ENCODE peak calls at places on chromosomes 16 and 17, in ten cellular contexts. J is OCI-LY7; G is HS-27A; N is iris pigment epithelial cell; U is hippocampal formation; O is 8988T; B is ACHN; P is CD4-positive, alpha-beta T cell; Z is body of pancreas; M is LoVo. F is an unnamed sample.

GRCh38 chr16:55436587-55436986 is 42.4 kb upstream of the MMP2 start:
- DNase-seq in U (no peak), Z (no peak), N (no peak), J (no peak), M (no peak), B (no peak), G (no peak), O (no peak), P (no peak), F (no peak)

GRCh38 chr17:42518755-42519545 is 17.1 kb upstream of the NAGLU start:
- DNase-seq in P (no peak), O (no peak), U (no peak), M (peak), N (peak), G (no peak), B (peak), J (no peak), Z (peak), F (peak)

GRCh38 chr17:31753011-31753410 is 106.0 kb downstream of the COPRS start:
- DNase-seq in O (no peak), N (no peak), P (no peak), U (no peak), M (no peak), Z (no peak), B (no peak), G (no peak), J (no peak), F (no peak)

GRCh38 chr17:42342242-42343008 is 45.8 kb downstream of the STAT3 start:
- DNase-seq in M (no peak), P (no peak), B (no peak), J (no peak), G (no peak), O (no peak), Z (no peak), N (peak), U (no peak), F (no peak)

GRCh38 chr17:80441133-80441578 is 26.2 kb downstream of the ENDOV start:
- DNase-seq in J (peak), B (peak), Z (peak), O (peak), G (no peak), M (peak), N (peak), U (no peak), P (peak), F (no peak)

GRCh38 chr16:70529051-70529777 is 5.6 kb downstream of the SF3B3 start:
- DNase-seq in B (peak), G (no peak), Z (no peak), M (peak), P (no peak), O (peak), U (no peak), N (peak), J (peak), F (no peak)

GRCh38 chr17:49752508-49752907 is 11.4 kb downstream of the FAM117A start:
- DNase-seq in G (no peak), U (no peak), J (no peak), O (no peak), P (no peak), B (no peak), N (no peak), M (no peak), Z (no peak), F (no peak)

GRCh38 chr17:49494937-49495841 is at the start of gene NGFR:
- DNase-seq in U (peak), N (peak), M (peak), O (peak), J (peak), G (no peak), B (peak), Z (peak), P (peak), F (no peak)